ENCODE peak calls at places on chromosomes 5 and 9, in ten cellular contexts. One of them, this sample, is unnamed.

GRCh38 chr5:108078345-108078744 is 303.6 kb downstream of the FBXL17 start:
- DNase-seq in AG10803: no peak
- DNase-seq in body of pancreas: no peak
- DNase-seq in right lobe of liver: no peak
- DNase-seq in H9: no peak
- DNase-seq in lower lobe of right lung: no peak
- DNase-seq in activated B cell treated with CpG ODN at 0.5 μM for 24 hours: no peak
- DNase-seq in transverse colon: no peak
- DNase-seq in brain microvascular endothelial cell: no peak
- DNase-seq in bronchial epithelial cell: no peak
- DNase-seq in this sample: no peak

GRCh38 chr5:142012792-142013388 is at the start of gene GNPDA1:
- DNase-seq in AG10803: peak
- DNase-seq in body of pancreas: peak
- DNase-seq in right lobe of liver: peak
- DNase-seq in H9: peak
- DNase-seq in lower lobe of right lung: peak
- DNase-seq in activated B cell treated with CpG ODN at 0.5 μM for 24 hours: peak
- DNase-seq in transverse colon: peak
- DNase-seq in brain microvascular endothelial cell: peak
- DNase-seq in bronchial epithelial cell: peak
- DNase-seq in this sample: peak

GRCh38 chr9:113298924-113299770 is 4.0 kb downstream of the RNF183 start:
- DNase-seq in AG10803: no peak
- DNase-seq in body of pancreas: no peak
- DNase-seq in right lobe of liver: no peak
- DNase-seq in H9: peak
- DNase-seq in lower lobe of right lung: no peak
- DNase-seq in activated B cell treated with CpG ODN at 0.5 μM for 24 hours: no peak
- DNase-seq in transverse colon: no peak
- DNase-seq in brain microvascular endothelial cell: no peak
- DNase-seq in bronchial epithelial cell: no peak
- DNase-seq in this sample: no peak

GRCh38 chr5:176609724-176610429 is at the start of gene GPRIN1:
- DNase-seq in AG10803: peak
- DNase-seq in body of pancreas: peak
- DNase-seq in right lobe of liver: peak
- DNase-seq in H9: peak
- DNase-seq in lower lobe of right lung: peak
- DNase-seq in activated B cell treated with CpG ODN at 0.5 μM for 24 hours: peak
- DNase-seq in transverse colon: peak
- DNase-seq in brain microvascular endothelial cell: no peak
- DNase-seq in bronchial epithelial cell: no peak
- DNase-seq in this sample: peak

GRCh38 chr5:73417307-73418035 is 31.1 kb downstream of the FOXD1 start:
- DNase-seq in AG10803: peak
- DNase-seq in body of pancreas: no peak
- DNase-seq in right lobe of liver: no peak
- DNase-seq in H9: no peak
- DNase-seq in lower lobe of right lung: no peak
- DNase-seq in activated B cell treated with CpG ODN at 0.5 μM for 24 hours: no peak
- DNase-seq in transverse colon: no peak
- DNase-seq in brain microvascular endothelial cell: peak
- DNase-seq in bronchial epithelial cell: no peak
- DNase-seq in this sample: no peak

GRCh38 chr9:133981589-133981957 is 10.6 kb downstream of the VAV2 start:
- DNase-seq in AG10803: no peak
- DNase-seq in body of pancreas: no peak
- DNase-seq in right lobe of liver: peak
- DNase-seq in H9: no peak
- DNase-seq in lower lobe of right lung: no peak
- DNase-seq in activated B cell treated with CpG ODN at 0.5 μM for 24 hours: no peak
- DNase-seq in transverse colon: no peak
- DNase-seq in brain microvascular endothelial cell: no peak
- DNase-seq in bronchial epithelial cell: no peak
- DNase-seq in this sample: no peak

GRCh38 chr5:12772276-12772675 is 868.0 kb upstream of the CTNND2 start:
- DNase-seq in AG10803: no peak
- DNase-seq in body of pancreas: no peak
- DNase-seq in right lobe of liver: no peak
- DNase-seq in H9: no peak
- DNase-seq in lower lobe of right lung: no peak
- DNase-seq in activated B cell treated with CpG ODN at 0.5 μM for 24 hours: no peak
- DNase-seq in transverse colon: no peak
- DNase-seq in brain microvascular endothelial cell: no peak
- DNase-seq in bronchial epithelial cell: no peak
- DNase-seq in this sample: no peak

GRCh38 chr9:129362287-129363098 is 184.4 kb upstream of the IER5L start:
- DNase-seq in AG10803: no peak
- DNase-seq in body of pancreas: peak
- DNase-seq in right lobe of liver: no peak
- DNase-seq in H9: no peak
- DNase-seq in lower lobe of right lung: peak
- DNase-seq in activated B cell treated with CpG ODN at 0.5 μM for 24 hours: no peak
- DNase-seq in transverse colon: no peak
- DNase-seq in brain microvascular endothelial cell: no peak
- DNase-seq in bronchial epithelial cell: peak
- DNase-seq in this sample: no peak

GRCh38 chr5:26024774-26025173 is 1013.6 kb downstream of the CDH9 start:
- DNase-seq in AG10803: no peak
- DNase-seq in body of pancreas: no peak
- DNase-seq in right lobe of liver: no peak
- DNase-seq in H9: peak
- DNase-seq in lower lobe of right lung: no peak
- DNase-seq in activated B cell treated with CpG ODN at 0.5 μM for 24 hours: no peak
- DNase-seq in transverse colon: no peak
- DNase-seq in brain microvascular endothelial cell: no peak
- DNase-seq in bronchial epithelial cell: no peak
- DNase-seq in this sample: no peak

GRCh38 chr5:43020294-43020711 is 19.8 kb downstream of the ANXA2R start:
- DNase-seq in AG10803: no peak
- DNase-seq in body of pancreas: no peak
- DNase-seq in right lobe of liver: no peak
- DNase-seq in H9: peak
- DNase-seq in lower lobe of right lung: no peak
- DNase-seq in activated B cell treated with CpG ODN at 0.5 μM for 24 hours: no peak
- DNase-seq in transverse colon: no peak
- DNase-seq in brain microvascular endothelial cell: no peak
- DNase-seq in bronchial epithelial cell: no peak
- DNase-seq in this sample: no peak

GRCh38 chr5:35659556-35659955 is 41.9 kb downstream of the SPEF2 start:
- DNase-seq in AG10803: no peak
- DNase-seq in body of pancreas: no peak
- DNase-seq in right lobe of liver: no peak
- DNase-seq in H9: no peak
- DNase-seq in lower lobe of right lung: no peak
- DNase-seq in activated B cell treated with CpG ODN at 0.5 μM for 24 hours: no peak
- DNase-seq in transverse colon: no peak
- DNase-seq in brain microvascular endothelial cell: no peak
- DNase-seq in bronchial epithelial cell: peak
- DNase-seq in this sample: no peak

GRCh38 chr9:37919166-37919955 is 15.4 kb upstream of the SLC25A51 start:
- DNase-seq in AG10803: no peak
- DNase-seq in body of pancreas: no peak
- DNase-seq in right lobe of liver: no peak
- DNase-seq in H9: no peak
- DNase-seq in lower lobe of right lung: no peak
- DNase-seq in activated B cell treated with CpG ODN at 0.5 μM for 24 hours: no peak
- DNase-seq in transverse colon: no peak
- DNase-seq in brain microvascular endothelial cell: no peak
- DNase-seq in bronchial epithelial cell: no peak
- DNase-seq in this sample: no peak

DNA sequence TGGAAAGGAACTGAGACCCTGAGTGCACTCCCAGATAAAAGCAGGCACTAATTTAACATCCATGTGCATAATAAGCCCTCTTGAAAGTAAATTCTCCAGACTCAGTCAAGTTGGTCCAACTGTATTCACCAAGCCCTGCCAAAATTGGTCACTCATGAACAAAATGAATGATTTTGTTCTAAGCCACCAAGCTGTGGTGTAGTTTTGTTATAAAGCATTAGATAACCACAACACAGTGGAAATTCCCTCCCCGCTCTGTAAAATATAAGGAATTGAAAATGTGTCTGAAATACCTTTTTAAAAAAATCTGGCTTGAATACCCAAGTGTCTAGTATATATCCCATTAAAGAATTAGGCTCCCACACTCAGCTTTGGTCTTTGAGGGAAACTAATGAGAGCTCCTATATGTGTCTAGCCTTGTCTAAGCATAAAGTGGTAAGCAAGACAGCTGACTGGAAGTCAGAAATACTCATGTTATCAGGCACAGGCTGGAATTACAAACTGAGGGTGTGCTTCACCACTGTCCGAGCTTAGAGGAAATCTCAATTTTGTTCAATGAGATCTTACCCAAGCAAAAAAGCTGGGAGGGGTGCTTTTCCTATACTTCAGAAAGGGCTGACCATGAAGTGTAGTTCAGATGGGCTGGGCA is 33.2 kb downstream of the IDNK start:
- DNase-seq in AG10803: no peak
- DNase-seq in body of pancreas: no peak
- DNase-seq in right lobe of liver: no peak
- DNase-seq in H9: no peak
- DNase-seq in lower lobe of right lung: no peak
- DNase-seq in activated B cell treated with CpG ODN at 0.5 μM for 24 hours: no peak
- DNase-seq in transverse colon: no peak
- DNase-seq in brain microvascular endothelial cell: no peak
- DNase-seq in bronchial epithelial cell: no peak
- DNase-seq in this sample: no peak
- TF ChIP-seq CTCF in AG10803: no peak
- TF ChIP-seq CTCF in body of pancreas: no peak
- TF ChIP-seq CTCF in right lobe of liver: no peak
- TF ChIP-seq CTCF in H9: no peak
- TF ChIP-seq CTCF in lower lobe of right lung: no peak
- TF ChIP-seq CTCF in activated B cell treated with CpG ODN at 0.5 μM for 24 hours: no peak
- TF ChIP-seq CTCF in transverse colon: no peak
- TF ChIP-seq CTCF in brain microvascular endothelial cell: no peak
- TF ChIP-seq CTCF in bronchial epithelial cell: no peak
- TF ChIP-seq CTCF in this sample: no peak

GRCh38 chr9:116497081-116497480 is 190.0 kb upstream of the TRIM32 start:
- DNase-seq in AG10803: peak
- DNase-seq in body of pancreas: no peak
- DNase-seq in right lobe of liver: no peak
- DNase-seq in H9: no peak
- DNase-seq in lower lobe of right lung: no peak
- DNase-seq in activated B cell treated with CpG ODN at 0.5 μM for 24 hours: no peak
- DNase-seq in transverse colon: no peak
- DNase-seq in brain microvascular endothelial cell: no peak
- DNase-seq in bronchial epithelial cell: no peak
- DNase-seq in this sample: no peak

GRCh38 chr9:116495725-116496124 is 191.4 kb upstream of the TRIM32 start:
- DNase-seq in AG10803: no peak
- DNase-seq in body of pancreas: no peak
- DNase-seq in right lobe of liver: no peak
- DNase-seq in H9: no peak
- DNase-seq in lower lobe of right lung: no peak
- DNase-seq in activated B cell treated with CpG ODN at 0.5 μM for 24 hours: no peak
- DNase-seq in transverse colon: no peak
- DNase-seq in brain microvascular endothelial cell: no peak
- DNase-seq in bronchial epithelial cell: no peak
- DNase-seq in this sample: no peak

GRCh38 chr9:116493183-116493582 is 193.9 kb upstream of the TRIM32 start:
- DNase-seq in AG10803: peak
- DNase-seq in body of pancreas: no peak
- DNase-seq in right lobe of liver: no peak
- DNase-seq in H9: no peak
- DNase-seq in lower lobe of right lung: no peak
- DNase-seq in activated B cell treated with CpG ODN at 0.5 μM for 24 hours: no peak
- DNase-seq in transverse colon: no peak
- DNase-seq in brain microvascular endothelial cell: no peak
- DNase-seq in bronchial epithelial cell: no peak
- DNase-seq in this sample: no peak

GRCh38 chr9:116496167-116496566 is 190.9 kb upstream of the TRIM32 start:
- DNase-seq in AG10803: no peak
- DNase-seq in body of pancreas: no peak
- DNase-seq in right lobe of liver: no peak
- DNase-seq in H9: no peak
- DNase-seq in lower lobe of right lung: no peak
- DNase-seq in activated B cell treated with CpG ODN at 0.5 μM for 24 hours: no peak
- DNase-seq in transverse colon: no peak
- DNase-seq in brain microvascular endothelial cell: no peak
- DNase-seq in bronchial epithelial cell: no peak
- DNase-seq in this sample: no peak

GRCh38 chr9:116494815-116495634 is 192.1 kb upstream of the TRIM32 start:
- DNase-seq in AG10803: no peak
- DNase-seq in body of pancreas: peak
- DNase-seq in right lobe of liver: peak
- DNase-seq in H9: peak
- DNase-seq in lower lobe of right lung: no peak
- DNase-seq in activated B cell treated with CpG ODN at 0.5 μM for 24 hours: no peak
- DNase-seq in transverse colon: peak
- DNase-seq in brain microvascular endothelial cell: no peak
- DNase-seq in bronchial epithelial cell: peak
- DNase-seq in this sample: no peak
- TF ChIP-seq CTCF in AG10803: peak
- TF ChIP-seq CTCF in body of pancreas: peak
- TF ChIP-seq CTCF in right lobe of liver: peak
- TF ChIP-seq CTCF in H9: peak
- TF ChIP-seq CTCF in lower lobe of right lung: peak
- TF ChIP-seq CTCF in activated B cell treated with CpG ODN at 0.5 μM for 24 hours: no peak
- TF ChIP-seq CTCF in transverse colon: peak
- TF ChIP-seq CTCF in brain microvascular endothelial cell: peak
- TF ChIP-seq CTCF in bronchial epithelial cell: peak
- TF ChIP-seq CTCF in this sample: peak

GRCh38 chr5:95261369-95262175 is 23.3 kb downstream of the MCTP1 start:
- DNase-seq in AG10803: peak
- DNase-seq in body of pancreas: no peak
- DNase-seq in right lobe of liver: no peak
- DNase-seq in H9: no peak
- DNase-seq in lower lobe of right lung: peak
- DNase-seq in activated B cell treated with CpG ODN at 0.5 μM for 24 hours: no peak
- DNase-seq in transverse colon: no peak
- DNase-seq in brain microvascular endothelial cell: peak
- DNase-seq in bronchial epithelial cell: peak
- DNase-seq in this sample: no peak
- TF ChIP-seq CTCF in AG10803: peak
- TF ChIP-seq CTCF in body of pancreas: no peak
- TF ChIP-seq CTCF in right lobe of liver: peak
- TF ChIP-seq CTCF in H9: peak
- TF ChIP-seq CTCF in lower lobe of right lung: peak
- TF ChIP-seq CTCF in activated B cell treated with CpG ODN at 0.5 μM for 24 hours: no peak
- TF ChIP-seq CTCF in transverse colon: no peak
- TF ChIP-seq CTCF in brain microvascular endothelial cell: peak
- TF ChIP-seq CTCF in bronchial epithelial cell: peak
- TF ChIP-seq CTCF in this sample: peak

GRCh38 chr9:33452828-33453271 is 5.5 kb upstream of the AQP3 start:
- DNase-seq in AG10803: peak
- DNase-seq in body of pancreas: peak
- DNase-seq in right lobe of liver: no peak
- DNase-seq in H9: peak
- DNase-seq in lower lobe of right lung: peak
- DNase-seq in activated B cell treated with CpG ODN at 0.5 μM for 24 hours: no peak
- DNase-seq in transverse colon: peak
- DNase-seq in brain microvascular endothelial cell: peak
- DNase-seq in bronchial epithelial cell: peak
- DNase-seq in this sample: no peak
- TF ChIP-seq CTCF in AG10803: peak
- TF ChIP-seq CTCF in body of pancreas: peak
- TF ChIP-seq CTCF in right lobe of liver: peak
- TF ChIP-seq CTCF in H9: peak
- TF ChIP-seq CTCF in lower lobe of right lung: peak
- TF ChIP-seq CTCF in activated B cell treated with CpG ODN at 0.5 μM for 24 hours: no peak
- TF ChIP-seq CTCF in transverse colon: peak
- TF ChIP-seq CTCF in brain microvascular endothelial cell: peak
- TF ChIP-seq CTCF in bronchial epithelial cell: peak
- TF ChIP-seq CTCF in this sample: peak